ENCODE peak calls at places on chromosomes 6 and 20, in eight cellular contexts. N is neural crest cell, X is lower leg skin, U is GM13976, W is HFFc6, L is colonic mucosa, O is psoas muscle, S is lung. B is an unnamed sample.

GRCh38 chr6:80639243-80639642 is 532.8 kb downstream of the BCKDHB start:
- DNase-seq in U (no peak), L (no peak), S (no peak), X (no peak), N (no peak), O (no peak), W (no peak), B (no peak)

GRCh38 chr6:163199371-163199770 is 215.1 kb upstream of the QKI start:
- DNase-seq in S (no peak), N (no peak), U (no peak), X (no peak), L (no peak), W (no peak), O (no peak), B (no peak)

GRCh38 chr20:45105317-45105716 is 4.4 kb upstream of the KCNS1 start:
- DNase-seq in W (no peak), S (no peak), L (no peak), N (no peak), O (no peak), U (no peak), X (no peak), B (no peak)

GRCh38 chr20:5150226-5151076 is 23.6 kb downstream of the CDS2 start:
- DNase-seq in X (no peak), W (no peak), N (no peak), O (peak), S (no peak), L (peak), U (no peak), B (no peak)

GRCh38 chr6:16420715-16421461 is 182.5 kb downstream of the GMPR start:
- DNase-seq in W (peak), N (no peak), X (no peak), S (no peak), L (no peak), U (peak), O (no peak), B (no peak)

GRCh38 chr20:41423026-41423425 is 56.4 kb upstream of the EMILIN3 start:
- DNase-seq in S (no peak), X (no peak), W (no peak), U (no peak), O (no peak), L (no peak), N (no peak), B (no peak)

GRCh38 chr20:19451591-19452295 is 239.3 kb downstream of the SLC24A3 start:
- DNase-seq in L (no peak), W (no peak), O (no peak), X (no peak), N (no peak), S (no peak), U (peak), B (no peak)

GRCh38 chr6:46948699-46949098 is 27.0 kb upstream of the ADGRF5 start:
- DNase-seq in W (no peak), S (no peak), L (no peak), X (no peak), O (no peak), N (no peak), U (no peak), B (no peak)

GRCh38 chr6:114282268-114282667 is 60.6 kb downstream of the HS3ST5 start:
- DNase-seq in N (no peak), W (no peak), U (no peak), X (no peak), L (no peak), O (no peak), S (no peak), B (peak)

GRCh38 chr6:121780325-121781313 is 345.2 kb downstream of the GJA1 start:
- DNase-seq in N (no peak), W (peak), S (peak), L (peak), O (peak), X (peak), U (no peak), B (peak)

GRCh38 chr20:31508517-31509244 is 5.6 kb upstream of the HM13 start:
- DNase-seq in N (no peak), U (no peak), O (no peak), X (no peak), W (no peak), L (no peak), S (no peak), B (no peak)

GRCh38 chr6:73180718-73181619 is 44.3 kb downstream of the KHDC1L start:
- DNase-seq in X (no peak), N (no peak), O (no peak), S (no peak), U (peak), W (peak), L (no peak), B (peak)

GRCh38 chr6:152380351-152380767 is 256.8 kb downstream of the SYNE1 start:
- DNase-seq in X (no peak), S (no peak), N (no peak), L (no peak), U (no peak), O (no peak), W (peak), B (no peak)

GRCh38 chr6:148962854-148963515 is 216.2 kb downstream of the UST start:
- DNase-seq in S (no peak), U (no peak), N (peak), X (no peak), W (no peak), L (no peak), O (no peak), B (no peak)

GRCh38 chr6:148959511-148959910 is 212.7 kb downstream of the UST start:
- DNase-seq in L (no peak), S (no peak), O (no peak), W (no peak), U (no peak), N (no peak), X (no peak), B (no peak)

GRCh38 chr6:148954934-148955915 is 208.4 kb downstream of the UST start:
- DNase-seq in W (no peak), O (no peak), N (no peak), U (no peak), L (no peak), S (no peak), X (no peak), B (no peak)

GRCh38 chr6:148954461-148954860 is 207.6 kb downstream of the UST start:
- DNase-seq in W (no peak), O (no peak), U (no peak), X (no peak), S (no peak), N (no peak), L (no peak), B (no peak)

DNA sequence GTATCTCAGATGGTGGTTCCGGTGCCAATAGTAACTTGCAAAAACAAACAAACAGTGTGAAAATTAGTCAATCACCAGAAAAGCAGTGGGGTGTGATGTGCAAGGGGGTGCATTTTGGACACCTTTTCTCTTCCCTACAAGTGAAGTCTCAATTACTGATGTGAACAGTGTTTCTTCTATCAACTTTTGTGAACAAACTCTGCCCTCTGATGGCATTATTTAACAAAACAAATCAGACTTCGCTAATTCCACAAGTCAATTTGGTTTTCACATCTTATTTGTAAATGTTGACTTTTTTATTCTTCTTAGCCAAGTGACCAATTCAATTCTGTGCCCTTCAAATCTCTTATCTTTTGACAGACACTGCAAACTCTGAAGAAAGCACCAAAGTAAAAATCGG is 212.2 kb downstream of the UST start:
- DNase-seq in X (no peak), O (no peak), L (no peak), N (no peak), U (no peak), W (no peak), S (no peak), B (no peak)
- TF ChIP-seq CTCF in X (no peak), O (no peak), L (no peak), N (no peak), U (no peak), W (peak), S (no peak), B (no peak)

GRCh38 chr20:36217226-36217625 is 19.1 kb upstream of the AAR2 start:
- DNase-seq in N (no peak), W (no peak), L (no peak), X (no peak), U (no peak), O (no peak), S (no peak), B (no peak)
- TF ChIP-seq CTCF in N (no peak), W (peak), L (no peak), X (no peak), U (no peak), O (no peak), S (no peak), B (peak)

GRCh38 chr6:108114861-108115597 is 40.5 kb upstream of the OSTM1 start:
- DNase-seq in X (no peak), U (peak), N (peak), W (peak), S (peak), O (peak), L (peak), B (peak)
- TF ChIP-seq CTCF in X (no peak), U (no peak), N (peak), W (no peak), S (no peak), O (peak), L (no peak), B (peak)

GRCh38 chr6:68967549-68968300 is 332.6 kb downstream of the ADGRB3 start:
- DNase-seq in O (peak), X (peak), U (peak), S (peak), L (peak), W (peak), N (peak), B (peak)

DNA sequence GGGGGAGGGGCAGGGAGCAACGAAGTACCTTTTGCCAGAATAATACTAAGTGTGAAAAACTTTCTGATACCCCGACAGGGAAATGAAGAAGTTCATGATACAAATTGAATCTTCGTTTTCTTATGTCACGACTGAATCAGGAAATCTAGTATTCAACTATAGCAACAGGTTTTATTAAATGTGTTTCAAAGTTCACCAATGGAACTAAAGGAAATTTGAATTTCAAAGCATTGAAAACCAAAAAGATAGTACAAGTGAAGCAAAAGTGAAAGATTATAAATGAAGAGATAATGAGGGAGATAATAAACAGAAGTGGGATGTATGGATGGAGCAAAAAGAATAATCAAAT is 333.2 kb downstream of the ADGRB3 start:
- DNase-seq in O (no peak), S (no peak), X (no peak), N (no peak), W (no peak), L (no peak), U (no peak), B (no peak)
- TF ChIP-seq CTCF in O (no peak), S (no peak), X (no peak), N (no peak), W (peak), L (peak), U (no peak), B (no peak)

GRCh38 chr20:25000268-25000801 is 7.8 kb upstream of the APMAP start:
- DNase-seq in O (peak), S (peak), U (no peak), L (peak), N (no peak), X (peak), W (peak), B (no peak)
- TF ChIP-seq CTCF in O (peak), S (no peak), U (no peak), L (no peak), N (no peak), X (no peak), W (peak), B (no peak)

DNA sequence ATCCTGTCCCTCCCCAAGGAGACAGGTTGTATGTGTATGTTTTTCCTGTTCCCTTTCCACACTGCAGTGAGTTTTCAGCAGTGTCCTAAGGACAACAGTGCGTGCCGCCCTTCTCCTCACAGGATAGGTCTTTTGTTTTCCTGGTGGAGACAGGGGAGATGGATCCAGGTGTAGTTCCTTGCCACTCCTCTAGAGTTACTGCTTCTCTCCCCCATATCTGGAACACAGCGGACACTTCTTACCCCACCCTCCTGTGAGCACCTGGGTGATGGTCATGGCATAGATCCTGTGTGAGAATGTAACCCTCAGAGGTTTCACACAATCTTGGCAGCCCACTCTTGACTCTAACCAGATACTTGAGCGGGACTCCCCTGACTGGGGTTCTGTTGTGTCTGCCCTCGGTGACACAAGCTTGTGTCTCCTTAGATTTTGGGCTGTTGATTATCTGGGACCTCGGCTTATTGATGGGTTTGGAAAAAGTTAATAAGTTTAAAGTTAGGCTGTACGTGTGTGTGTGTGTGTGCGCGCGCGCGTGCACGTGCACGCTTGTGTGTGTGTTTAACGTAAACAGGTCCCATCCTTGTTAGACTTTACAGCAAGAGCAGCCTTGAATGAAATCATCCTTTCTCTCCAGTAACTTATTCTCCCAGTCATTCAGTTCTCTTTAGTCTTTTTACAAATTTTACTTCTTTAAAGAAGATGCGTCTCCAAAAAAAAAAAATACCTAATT is 131.3 kb upstream of the EDN1 start:
- DNase-seq in W (no peak), L (no peak), U (no peak), O (no peak), S (no peak), N (no peak), X (no peak), B (no peak)
- TF ChIP-seq CTCF in W (peak), L (no peak), U (no peak), O (no peak), S (no peak), N (no peak), X (no peak), B (peak)

DNA sequence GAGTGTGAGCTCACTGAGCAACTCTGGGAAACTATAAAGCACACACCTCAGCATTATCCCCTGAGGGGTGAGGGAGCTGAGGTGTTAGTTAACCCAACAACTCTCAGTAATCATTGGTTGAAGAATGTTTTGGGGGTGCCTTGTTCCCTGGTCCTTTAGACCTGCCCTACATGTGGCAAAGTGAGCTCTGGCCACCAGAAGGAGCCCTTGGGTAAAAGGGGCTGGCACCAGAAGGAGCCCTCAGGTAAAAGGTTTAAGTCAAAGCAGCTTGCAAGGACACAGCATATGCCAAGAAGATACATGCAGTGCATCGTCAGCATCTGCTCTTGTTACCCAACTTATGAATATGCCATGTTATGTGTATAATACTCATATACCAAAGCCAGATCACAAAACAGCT is 1081.7 kb downstream of the KIF16B start:
- DNase-seq in L (no peak), N (no peak), O (no peak), S (no peak), X (no peak), U (no peak), W (no peak), B (no peak)
- TF ChIP-seq CTCF in L (peak), N (peak), O (no peak), S (no peak), X (no peak), U (no peak), W (peak), B (no peak)

DNA sequence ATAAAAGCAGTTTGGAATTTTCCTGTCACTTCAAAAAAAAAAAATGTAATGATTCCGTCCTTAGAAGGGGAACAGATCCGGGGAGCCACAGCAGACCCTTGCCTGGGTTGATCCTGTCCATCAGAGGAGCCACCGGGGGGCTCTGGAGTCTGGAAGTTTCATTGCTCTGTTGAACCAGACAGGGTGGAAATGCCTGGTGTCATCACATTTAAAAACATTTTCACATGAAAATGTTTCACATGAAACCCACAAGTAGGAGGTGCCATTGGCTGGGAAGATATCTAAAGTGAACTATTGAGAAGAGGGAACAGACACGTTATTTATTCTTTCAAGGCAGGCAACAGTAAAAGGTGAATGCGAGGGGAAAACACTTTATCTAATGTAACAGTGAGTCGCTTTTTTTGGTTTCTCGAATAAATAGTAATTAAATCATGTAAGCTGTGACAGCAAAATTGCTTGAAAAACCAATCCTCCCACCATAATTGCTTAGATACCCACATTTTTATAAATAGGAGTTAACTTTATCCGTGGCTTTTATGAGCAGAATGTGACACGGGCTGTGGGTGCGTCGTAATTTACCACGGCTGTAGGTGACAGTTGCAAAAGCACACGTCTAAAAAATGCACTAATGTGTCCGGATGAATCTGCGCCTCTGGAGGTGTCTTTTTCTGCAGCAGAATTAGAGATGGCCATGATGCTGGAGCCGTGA is 323.4 kb downstream of the TAF4 start:
- DNase-seq in O (peak), X (no peak), W (no peak), N (no peak), U (no peak), L (no peak), S (no peak), B (no peak)
- TF ChIP-seq CTCF in O (no peak), X (no peak), W (no peak), N (peak), U (no peak), L (no peak), S (no peak), B (no peak)

GRCh38 chr20:49387606-49387939 is 94.9 kb downstream of the KCNB1 start:
- DNase-seq in U (no peak), N (no peak), L (no peak), W (no peak), X (no peak), S (no peak), O (no peak), B (no peak)
- TF ChIP-seq CTCF in U (no peak), N (no peak), L (no peak), W (no peak), X (no peak), S (no peak), O (no peak), B (no peak)

DNA sequence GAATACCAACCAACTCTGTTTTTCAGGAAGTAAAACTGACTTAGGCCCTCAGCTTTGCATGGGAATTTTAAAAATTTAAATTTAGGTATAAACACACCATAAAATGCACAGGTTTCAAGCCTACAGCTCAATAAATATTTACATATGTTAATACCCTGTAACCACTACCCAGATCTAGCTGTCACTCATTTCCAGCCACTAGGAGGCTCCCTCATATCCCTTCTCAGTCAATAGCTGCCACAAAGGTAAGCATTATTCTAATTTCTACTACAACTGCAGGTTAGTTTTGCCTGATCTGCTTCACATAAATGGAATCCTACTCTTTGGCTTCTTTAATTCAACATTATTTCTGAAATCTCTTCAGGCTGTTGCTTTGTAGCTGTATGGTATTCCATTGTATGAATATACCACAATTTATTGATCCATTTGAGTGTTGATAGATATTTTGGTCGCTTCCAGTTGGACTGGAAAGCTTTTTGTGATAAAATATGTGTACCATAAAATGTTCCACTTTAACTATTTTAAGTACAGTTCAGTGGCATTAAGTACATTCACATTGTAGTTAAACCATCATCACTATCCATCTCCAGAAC is 32.5 kb upstream of the MEI4 start:
- DNase-seq in O (no peak), X (no peak), N (peak), W (no peak), U (no peak), L (peak), S (no peak), B (peak)
- TF ChIP-seq CTCF in O (no peak), X (no peak), N (peak), W (peak), U (peak), L (peak), S (no peak), B (peak)

B was measured in glutamatergic neuron.